ENCODE peak calls at places on chromosomes 12 and 14, in six cellular contexts. I is activated CD4-positive, alpha-beta T cell treated with anti-CD3 and anti-CD28 coated beads for 24 hours; Q is adrenal gland; C is activated CD8-positive, alpha-beta memory T cell treated with anti-CD3 and anti-CD28 coated beads for 24 hours; R is ELF-1; D is Karpas-422. X is an unnamed sample.

GRCh38 chr12:125143491-125143890 is 78.3 kb downstream of the AACS start:
- DNase-seq in I (no peak), Q (peak), C (no peak), R (peak), D (no peak), X (no peak)

GRCh38 chr12:25287610-25288009 is 36.9 kb upstream of the KRAS start:
- DNase-seq in I (no peak), Q (no peak), C (no peak), R (no peak), D (no peak), X (no peak)

GRCh38 chr14:23379331-23380196 is 2.7 kb downstream of the CMTM5 start:
- DNase-seq in I (peak), Q (peak), C (peak), R (peak), D (peak), X (no peak)

GRCh38 chr12:89899651-89900050 is 191.0 kb upstream of the ATP2B1 start:
- DNase-seq in I (no peak), Q (no peak), C (no peak), R (no peak), D (no peak), X (no peak)

GRCh38 chr14:26719514-26719913 is 121.7 kb upstream of the NOVA1 start:
- DNase-seq in I (no peak), Q (no peak), C (no peak), R (no peak), D (no peak), X (no peak)

GRCh38 chr12:38053655-38054464 is 262.7 kb upstream of the ALG10B start:
- DNase-seq in I (no peak), Q (no peak), C (no peak), R (peak), D (no peak), X (no peak)

GRCh38 chr12:105601158-105601557 is 270.7 kb downstream of the C12orf75 start:
- DNase-seq in I (no peak), Q (no peak), C (no peak), R (no peak), D (no peak), X (no peak)

GRCh38 chr14:46480817-46481216 is 170.8 kb downstream of the RPL10L start:
- DNase-seq in I (no peak), Q (no peak), C (no peak), R (no peak), D (no peak), X (no peak)

GRCh38 chr14:90058876-90059458 is 2.8 kb upstream of the KCNK13 start:
- DNase-seq in I (no peak), Q (no peak), C (no peak), R (no peak), D (peak), X (no peak)

GRCh38 chr14:97713023-97713422 is 915.8 kb downstream of the VRK1 start:
- DNase-seq in I (no peak), Q (no peak), C (no peak), R (no peak), D (no peak), X (no peak)

GRCh38 chr14:50998612-50999011 is 54.3 kb upstream of the PYGL start:
- DNase-seq in I (no peak), Q (no peak), C (no peak), R (no peak), D (no peak), X (no peak)

GRCh38 chr12:75591628-75592027 is 80.2 kb upstream of the KRR1 start:
- DNase-seq in I (no peak), Q (no peak), C (no peak), R (no peak), D (no peak), X (no peak)

GRCh38 chr14:104872469-104873341 is 7.6 kb downstream of the CEP170B start:
- DNase-seq in I (no peak), Q (peak), C (no peak), R (no peak), D (no peak), X (no peak)

GRCh38 chr14:50083467-50084337 is 32.7 kb downstream of the VCPKMT start:
- DNase-seq in I (peak), Q (no peak), C (peak), R (no peak), D (no peak), X (no peak)

GRCh38 chr14:35883677-35884293 is 57.6 kb downstream of the BRMS1L start:
- DNase-seq in I (peak), Q (peak), C (no peak), R (peak), D (peak), X (no peak)

GRCh38 chr14:103416916-103417315 is 31.7 kb downstream of the MARK3 start:
- DNase-seq in I (no peak), Q (no peak), C (no peak), R (no peak), D (no peak), X (no peak)

GRCh38 chr12:47860279-47860841 is 40.7 kb upstream of the HDAC7 start:
- DNase-seq in I (no peak), Q (peak), C (no peak), R (no peak), D (no peak), X (no peak)